ENCODE peak calls at places on chromosomes 11 and 22, in four cellular contexts. K is PC-3, I is tibial nerve, S is colonic mucosa. P is an unnamed sample.
A peak's percentile ranks its signal among the peaks of the same experiment; 100 is the strongest.

GRCh38 chr11:91136631-91137030 is 913.8 kb upstream of the CHORDC1 start:
- DNase-seq in K (peak; percentile 46), S (no peak), I (no peak), P (no peak)

GRCh38 chr11:132604446-132604845 is 927.9 kb downstream of the OPCML start:
- DNase-seq in S (no peak), K (no peak), I (no peak), P (no peak)

GRCh38 chr11:130070109-130070828 is 575 bp downstream of the APLP2 start:
- DNase-seq in S (peak; percentile 57), K (peak; percentile 57), I (no peak), P (no peak)

GRCh38 chr11:78067704-78068103 is 4.0 kb downstream of the THRSP start:
- DNase-seq in S (no peak), K (no peak), I (no peak), P (no peak)

GRCh38 chr22:29253561-29254282 is 14.1 kb downstream of the RHBDD3 start:
- DNase-seq in I (no peak), K (no peak), S (no peak), P (peak; percentile 60)

GRCh38 chr22:26589367-26589844 is 526 bp downstream of the TPST2 start:
- DNase-seq in K (peak; percentile 4), I (no peak), S (peak; percentile 55), P (no peak)

GRCh38 chr22:49497266-49497665 is 330.4 kb downstream of the BRD1 start:
- DNase-seq in I (no peak), S (no peak), K (peak; percentile 76), P (no peak)

GRCh38 chr22:30288414-30289125 is 735 bp downstream of the CASTOR1 start:
- DNase-seq in K (no peak), S (no peak), I (no peak), P (no peak)

GRCh38 chr11:130587658-130588057 is 139.2 kb downstream of the ADAMTS15 start:
- DNase-seq in S (no peak), I (no peak), K (no peak), P (no peak)

GRCh38 chr22:24593810-24594568 is 1.1 kb upstream of the LRRC75B start:
- DNase-seq in S (peak; percentile 70), K (no peak), I (no peak), P (no peak)

GRCh38 chr22:24088796-24089195 is 77.7 kb downstream of the CABIN1 start:
- DNase-seq in S (no peak), K (no peak), I (no peak), P (no peak)

GRCh38 chr11:79402912-79403311 is 37.9 kb downstream of the TENM4 start:
- DNase-seq in K (no peak), S (no peak), I (no peak), P (no peak)

GRCh38 chr11:1906146-1906545 is 13.4 kb upstream of the TNNT3 start:
- DNase-seq in I (no peak), K (no peak), S (no peak), P (no peak)

GRCh38 chr11:8055836-8056526 is 25.0 kb upstream of the TUB start:
- DNase-seq in I (no peak), K (no peak), S (no peak), P (no peak)

DNA sequence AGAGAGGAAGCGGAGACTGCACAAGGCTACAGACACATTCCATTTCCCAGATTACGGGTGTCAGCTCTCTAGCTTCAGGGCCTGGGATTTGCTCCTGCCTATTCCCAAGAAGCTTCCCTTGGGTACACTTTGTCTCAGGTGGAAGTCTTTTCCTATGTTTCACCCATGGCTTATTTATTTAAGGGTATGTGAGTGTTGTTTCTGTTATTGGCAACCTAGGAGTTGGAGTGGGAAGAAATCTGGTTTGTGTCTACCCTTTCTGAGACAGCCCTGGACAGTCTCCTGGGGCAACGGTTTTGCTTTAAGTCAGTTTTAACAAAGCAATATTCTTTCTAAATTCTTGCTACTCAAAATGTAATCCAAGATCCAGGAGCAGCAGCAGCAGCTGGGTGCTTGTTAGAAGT is 127.0 kb downstream of the MICAL2 start:
- DNase-seq in S (no peak), I (no peak), K (no peak), P (no peak)
- H3K27ac ChIP-seq in S (no peak overlapping the region), I (no peak overlapping the region), K (no peak overlapping the region), P (peak overlapping the region; percentile 86)

GRCh38 chr11:65334696-65335295 is 1.1 kb downstream of the DPF2 start:
- DNase-seq in I (no peak), K (no peak), S (no peak), P (no peak)

GRCh38 chr11:65330544-65330943 is 3.1 kb upstream of the DPF2 start:
- DNase-seq in K (no peak), S (no peak), I (no peak), P (no peak)

GRCh38 chr11:65329944-65330403 is 3.7 kb upstream of the DPF2 start:
- DNase-seq in I (peak; percentile 99), K (peak; percentile 98), S (peak; percentile 96), P (peak; percentile 87)

GRCh38 chr11:65325435-65325834 is 8.2 kb upstream of the DPF2 start:
- DNase-seq in I (no peak), S (no peak), K (no peak), P (no peak)

GRCh38 chr11:65329503-65329902 is 4.1 kb upstream of the DPF2 start:
- DNase-seq in I (no peak), K (no peak), S (no peak), P (no peak)
- H3K27ac ChIP-seq in I (no peak overlapping the region), K (no peak overlapping the region), S (no peak overlapping the region), P (no peak overlapping the region)

DNA sequence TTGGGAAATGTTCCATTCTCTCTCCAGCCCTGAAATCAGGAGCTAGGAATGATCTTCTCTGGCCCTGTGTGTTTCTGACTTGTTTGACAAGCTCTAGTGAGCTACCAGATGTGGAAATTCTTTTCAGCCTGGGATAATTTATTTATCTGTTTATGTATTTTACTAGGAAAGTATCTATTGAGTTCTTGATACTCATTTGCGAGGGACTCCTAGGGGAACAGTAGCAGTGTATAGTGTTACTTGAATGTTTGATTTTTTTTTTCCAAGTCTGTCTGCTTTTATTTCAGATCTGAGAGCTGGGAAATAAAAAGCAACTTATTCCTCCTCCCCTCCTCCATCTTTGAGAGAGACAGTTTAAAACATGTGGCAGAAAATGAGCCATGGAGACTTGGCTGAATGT is 92.5 kb downstream of the ALX4 start:
- DNase-seq in I (no peak), S (no peak), K (no peak), P (no peak)
- H3K27ac ChIP-seq in I (no peak overlapping the region), S (no peak overlapping the region), K (no peak overlapping the region), P (no peak overlapping the region)

GRCh38 chr11:20158597-20159257 is 1.5 kb downstream of the DBX1 start:
- DNase-seq in I (peak; percentile 24), S (no peak), K (peak; percentile 44), P (peak; percentile 39)
- H3K27ac ChIP-seq in I (no peak overlapping the region), S (no peak overlapping the region), K (no peak overlapping the region), P (no peak overlapping the region)

GRCh38 chr11:69445131-69445470 is 36.4 kb upstream of the LINC01488 start:
- DNase-seq in S (no peak), I (no peak), K (no peak), P (peak; percentile 69)
- H3K27ac ChIP-seq in S (no peak overlapping the region), I (peak overlapping the region; percentile 38), K (no peak overlapping the region), P (peak overlapping the region; percentile 53)

GRCh38 chr11:124748100-124748418 is 4.0 kb downstream of the VSIG2 start:
- DNase-seq in I (no peak), K (no peak), S (no peak), P (no peak)
- H3K27ac ChIP-seq in I (no peak overlapping the region), K (peak overlapping the region; percentile 58), S (peak overlapping the region; percentile 62), P (peak overlapping the region; percentile 77)

GRCh38 chr11:64245401-64245796 is 1.3 kb downstream of the PPP1R14B start:
- DNase-seq in K (peak; percentile 55), S (no peak), I (no peak), P (peak; percentile 90)

GRCh38 chr11:64244107-64244506 is 2.6 kb downstream of the PPP1R14B start:
- DNase-seq in I (no peak), S (no peak), K (no peak), P (no peak)

GRCh38 chr11:64245797-64246623 is 733 bp downstream of the PPP1R14B start:
- DNase-seq in K (peak; percentile 99), S (peak; percentile 77), I (peak; percentile 58), P (peak; percentile 81)

GRCh38 chr11:64242920-64243854 is 2.3 kb downstream of the FKBP2 start:
- DNase-seq in I (no peak), K (no peak), S (no peak), P (no peak)

DNA sequence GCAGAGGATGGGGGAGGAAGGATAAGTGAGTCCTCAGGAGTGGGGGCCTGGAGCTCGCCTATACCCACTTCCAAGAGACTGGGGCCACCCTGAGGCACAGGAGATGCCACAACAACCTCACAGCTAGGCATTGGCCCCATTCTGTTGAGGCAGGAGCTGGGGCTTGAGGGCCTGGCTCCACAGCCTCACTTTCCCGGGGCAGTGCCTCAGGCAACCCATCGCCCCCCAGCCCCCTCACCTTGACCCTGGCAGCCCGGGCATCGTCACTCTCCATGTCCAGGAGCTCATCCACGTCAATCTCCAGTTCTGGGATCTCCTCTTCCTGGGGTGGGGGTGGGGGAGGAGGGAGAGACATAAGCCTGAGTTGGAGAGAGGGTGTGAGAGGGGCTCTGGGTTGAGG is 1.8 kb downstream of the PPP1R14B start:
- DNase-seq in K (no peak), I (no peak), S (no peak), P (no peak)
- H3K27ac ChIP-seq in K (peak overlapping the region; percentile 94), I (no peak overlapping the region), S (peak overlapping the region; percentile 71), P (peak overlapping the region; percentile 89)

GRCh38 chr22:17012267-17012666 is 4.2 kb upstream of the GAB4 start:
- DNase-seq in I (no peak), K (no peak), S (no peak), P (no peak)
- H3K27ac ChIP-seq in I (peak overlapping the region; percentile 54), K (no peak overlapping the region), S (no peak overlapping the region), P (no peak overlapping the region)

GRCh38 chr11:113977071-113977490 is 2.2 kb downstream of the HTR3A start:
- DNase-seq in K (no peak), S (no peak), I (no peak), P (no peak)
- H3K27ac ChIP-seq in K (no peak overlapping the region), S (no peak overlapping the region), I (no peak overlapping the region), P (no peak overlapping the region)

GRCh38 chr11:134949716-134950115 is 537.7 kb upstream of the B3GAT1 start:
- DNase-seq in S (no peak), I (no peak), K (no peak), P (no peak)
- H3K27ac ChIP-seq in S (no peak overlapping the region), I (no peak overlapping the region), K (no peak overlapping the region), P (peak overlapping the region; percentile 76)